ENCODE peak calls at places on chromosomes 7 and 10, in five cellular contexts. One of them, this sample, is unnamed.

GRCh38 chr7:41010967-41011366 is 691.9 kb downstream of the INHBA start:
- ATAC-seq in stimulated activated memory B cell treated with anti-CD40 and anti-IgM and Interleukin-4, amounts not matched to agents 10 μg/mL and 1 μg/mL and 100 μg/mL, for 72 hours: no peak
- ATAC-seq in heart left ventricle: peak; percentile 85
- ATAC-seq in foreskin keratinocyte: no peak
- ATAC-seq in right cardiac atrium: peak; percentile 22
- ATAC-seq in this sample: no peak

GRCh38 chr10:114649217-114649906 is 8.7 kb downstream of the ABLIM1 start:
- ATAC-seq in stimulated activated memory B cell treated with anti-CD40 and anti-IgM and Interleukin-4, amounts not matched to agents 10 μg/mL and 1 μg/mL and 100 μg/mL, for 72 hours: no peak
- ATAC-seq in heart left ventricle: peak; percentile 38
- ATAC-seq in foreskin keratinocyte: no peak
- ATAC-seq in right cardiac atrium: no peak
- ATAC-seq in this sample: no peak

GRCh38 chr7:20288036-20288435 is 42.7 kb upstream of the ITGB8 start:
- ATAC-seq in stimulated activated memory B cell treated with anti-CD40 and anti-IgM and Interleukin-4, amounts not matched to agents 10 μg/mL and 1 μg/mL and 100 μg/mL, for 72 hours: no peak
- ATAC-seq in heart left ventricle: no peak
- ATAC-seq in foreskin keratinocyte: no peak
- ATAC-seq in right cardiac atrium: no peak
- ATAC-seq in this sample: no peak

GRCh38 chr10:19788075-19788686 is 28.1 kb upstream of the PLXDC2 start:
- ATAC-seq in stimulated activated memory B cell treated with anti-CD40 and anti-IgM and Interleukin-4, amounts not matched to agents 10 μg/mL and 1 μg/mL and 100 μg/mL, for 72 hours: no peak
- ATAC-seq in heart left ventricle: no peak
- ATAC-seq in foreskin keratinocyte: peak; percentile 71
- ATAC-seq in right cardiac atrium: no peak
- ATAC-seq in this sample: no peak

GRCh38 chr10:132373241-132373955 is 23.6 kb upstream of the PWWP2B start:
- ATAC-seq in stimulated activated memory B cell treated with anti-CD40 and anti-IgM and Interleukin-4, amounts not matched to agents 10 μg/mL and 1 μg/mL and 100 μg/mL, for 72 hours: no peak
- ATAC-seq in heart left ventricle: no peak
- ATAC-seq in foreskin keratinocyte: peak; percentile 20
- ATAC-seq in right cardiac atrium: no peak
- ATAC-seq in this sample: no peak

GRCh38 chr10:16788125-16788524 is 29.1 kb downstream of the RSU1 start:
- ATAC-seq in stimulated activated memory B cell treated with anti-CD40 and anti-IgM and Interleukin-4, amounts not matched to agents 10 μg/mL and 1 μg/mL and 100 μg/mL, for 72 hours: peak; percentile 20
- ATAC-seq in heart left ventricle: no peak
- ATAC-seq in foreskin keratinocyte: no peak
- ATAC-seq in right cardiac atrium: no peak
- ATAC-seq in this sample: peak; percentile 75

GRCh38 chr7:26084418-26084817 is 67.6 kb upstream of the NFE2L3 start:
- ATAC-seq in stimulated activated memory B cell treated with anti-CD40 and anti-IgM and Interleukin-4, amounts not matched to agents 10 μg/mL and 1 μg/mL and 100 μg/mL, for 72 hours: no peak
- ATAC-seq in heart left ventricle: no peak
- ATAC-seq in foreskin keratinocyte: no peak
- ATAC-seq in right cardiac atrium: no peak
- ATAC-seq in this sample: no peak

GRCh38 chr10:120946497-120946896 is 95.3 kb downstream of the WDR11 start:
- ATAC-seq in stimulated activated memory B cell treated with anti-CD40 and anti-IgM and Interleukin-4, amounts not matched to agents 10 μg/mL and 1 μg/mL and 100 μg/mL, for 72 hours: no peak
- ATAC-seq in heart left ventricle: no peak
- ATAC-seq in foreskin keratinocyte: no peak
- ATAC-seq in right cardiac atrium: no peak
- ATAC-seq in this sample: no peak

GRCh38 chr10:131062621-131063260 is 248.8 kb downstream of the TCERG1L start:
- ATAC-seq in stimulated activated memory B cell treated with anti-CD40 and anti-IgM and Interleukin-4, amounts not matched to agents 10 μg/mL and 1 μg/mL and 100 μg/mL, for 72 hours: no peak
- ATAC-seq in heart left ventricle: no peak
- ATAC-seq in foreskin keratinocyte: no peak
- ATAC-seq in right cardiac atrium: no peak
- ATAC-seq in this sample: no peak

GRCh38 chr10:46298346-46299266 is 11.8 kb downstream of the ANTXRL start:
- ATAC-seq in stimulated activated memory B cell treated with anti-CD40 and anti-IgM and Interleukin-4, amounts not matched to agents 10 μg/mL and 1 μg/mL and 100 μg/mL, for 72 hours: no peak
- ATAC-seq in heart left ventricle: no peak
- ATAC-seq in foreskin keratinocyte: no peak
- ATAC-seq in right cardiac atrium: no peak
- ATAC-seq in this sample: no peak

GRCh38 chr7:5634107-5634950 is 147.1 kb downstream of the RNF216 start:
- ATAC-seq in stimulated activated memory B cell treated with anti-CD40 and anti-IgM and Interleukin-4, amounts not matched to agents 10 μg/mL and 1 μg/mL and 100 μg/mL, for 72 hours: peak; percentile 12
- ATAC-seq in heart left ventricle: peak; percentile 89
- ATAC-seq in foreskin keratinocyte: no peak
- ATAC-seq in right cardiac atrium: peak; percentile 83
- ATAC-seq in this sample: no peak

GRCh38 chr7:29146082-29146706 is at the start of gene CPVL:
- ATAC-seq in stimulated activated memory B cell treated with anti-CD40 and anti-IgM and Interleukin-4, amounts not matched to agents 10 μg/mL and 1 μg/mL and 100 μg/mL, for 72 hours: no peak
- ATAC-seq in heart left ventricle: peak; percentile 83
- ATAC-seq in foreskin keratinocyte: peak; percentile 65
- ATAC-seq in right cardiac atrium: peak; percentile 79
- ATAC-seq in this sample: no peak

GRCh38 chr7:29161226-29161625 is 14.9 kb upstream of the CPVL start:
- ATAC-seq in stimulated activated memory B cell treated with anti-CD40 and anti-IgM and Interleukin-4, amounts not matched to agents 10 μg/mL and 1 μg/mL and 100 μg/mL, for 72 hours: no peak
- ATAC-seq in heart left ventricle: no peak
- ATAC-seq in foreskin keratinocyte: no peak
- ATAC-seq in right cardiac atrium: no peak
- ATAC-seq in this sample: no peak

GRCh38 chr7:141045842-141046630 is 27.8 kb upstream of the TMEM178B start:
- ATAC-seq in stimulated activated memory B cell treated with anti-CD40 and anti-IgM and Interleukin-4, amounts not matched to agents 10 μg/mL and 1 μg/mL and 100 μg/mL, for 72 hours: no peak
- ATAC-seq in heart left ventricle: peak; percentile 87
- ATAC-seq in foreskin keratinocyte: no peak
- ATAC-seq in right cardiac atrium: no peak
- ATAC-seq in this sample: no peak

GRCh38 chr10:30047924-30048531 is 11.4 kb downstream of the JCAD start:
- ATAC-seq in stimulated activated memory B cell treated with anti-CD40 and anti-IgM and Interleukin-4, amounts not matched to agents 10 μg/mL and 1 μg/mL and 100 μg/mL, for 72 hours: peak; percentile 15
- ATAC-seq in heart left ventricle: no peak
- ATAC-seq in foreskin keratinocyte: no peak
- ATAC-seq in right cardiac atrium: no peak
- ATAC-seq in this sample: peak; percentile 18

GRCh38 chr7:94297397-94297838 is 97.3 kb upstream of the COL1A2 start:
- ATAC-seq in stimulated activated memory B cell treated with anti-CD40 and anti-IgM and Interleukin-4, amounts not matched to agents 10 μg/mL and 1 μg/mL and 100 μg/mL, for 72 hours: no peak
- ATAC-seq in heart left ventricle: peak; percentile 76
- ATAC-seq in foreskin keratinocyte: peak; percentile 61
- ATAC-seq in right cardiac atrium: peak; percentile 82
- ATAC-seq in this sample: no peak

GRCh38 chr10:129233351-129234148 is 233.5 kb upstream of the MGMT start:
- ATAC-seq in stimulated activated memory B cell treated with anti-CD40 and anti-IgM and Interleukin-4, amounts not matched to agents 10 μg/mL and 1 μg/mL and 100 μg/mL, for 72 hours: peak; percentile 32
- ATAC-seq in heart left ventricle: no peak
- ATAC-seq in foreskin keratinocyte: no peak
- ATAC-seq in right cardiac atrium: no peak
- ATAC-seq in this sample: no peak

GRCh38 chr10:21607907-21608306 is 73.9 kb downstream of the MLLT10 start:
- ATAC-seq in stimulated activated memory B cell treated with anti-CD40 and anti-IgM and Interleukin-4, amounts not matched to agents 10 μg/mL and 1 μg/mL and 100 μg/mL, for 72 hours: no peak
- ATAC-seq in heart left ventricle: no peak
- ATAC-seq in foreskin keratinocyte: no peak
- ATAC-seq in right cardiac atrium: no peak
- ATAC-seq in this sample: no peak

GRCh38 chr7:132080967-132081668 is 495.2 kb downstream of the PLXNA4 start:
- ATAC-seq in stimulated activated memory B cell treated with anti-CD40 and anti-IgM and Interleukin-4, amounts not matched to agents 10 μg/mL and 1 μg/mL and 100 μg/mL, for 72 hours: no peak
- ATAC-seq in heart left ventricle: peak; percentile 36
- ATAC-seq in foreskin keratinocyte: no peak
- ATAC-seq in right cardiac atrium: peak; percentile 84
- ATAC-seq in this sample: no peak

GRCh38 chr7:47454066-47454950 is 127.6 kb downstream of the TNS3 start:
- ATAC-seq in stimulated activated memory B cell treated with anti-CD40 and anti-IgM and Interleukin-4, amounts not matched to agents 10 μg/mL and 1 μg/mL and 100 μg/mL, for 72 hours: no peak
- ATAC-seq in heart left ventricle: no peak
- ATAC-seq in foreskin keratinocyte: no peak
- ATAC-seq in right cardiac atrium: no peak
- ATAC-seq in this sample: no peak

GRCh38 chr7:102170417-102170970 is 116.2 kb upstream of the SH2B2 start:
- ATAC-seq in stimulated activated memory B cell treated with anti-CD40 and anti-IgM and Interleukin-4, amounts not matched to agents 10 μg/mL and 1 μg/mL and 100 μg/mL, for 72 hours: no peak
- ATAC-seq in heart left ventricle: peak; percentile 56
- ATAC-seq in foreskin keratinocyte: no peak
- ATAC-seq in right cardiac atrium: peak; percentile 47
- ATAC-seq in this sample: no peak

GRCh38 chr7:53418834-53419482 is 383.5 kb downstream of the POM121L12 start:
- ATAC-seq in stimulated activated memory B cell treated with anti-CD40 and anti-IgM and Interleukin-4, amounts not matched to agents 10 μg/mL and 1 μg/mL and 100 μg/mL, for 72 hours: no peak
- ATAC-seq in heart left ventricle: no peak
- ATAC-seq in foreskin keratinocyte: no peak
- ATAC-seq in right cardiac atrium: no peak
- ATAC-seq in this sample: no peak

GRCh38 chr10:35795131-35795819 is 153.2 kb upstream of the FZD8 start:
- ATAC-seq in stimulated activated memory B cell treated with anti-CD40 and anti-IgM and Interleukin-4, amounts not matched to agents 10 μg/mL and 1 μg/mL and 100 μg/mL, for 72 hours: peak; percentile 16
- ATAC-seq in heart left ventricle: peak; percentile 32
- ATAC-seq in foreskin keratinocyte: peak; percentile 51
- ATAC-seq in right cardiac atrium: peak; percentile 79
- ATAC-seq in this sample: no peak

GRCh38 chr7:118057404-118057803 is 126.6 kb upstream of the LSM8 start:
- ATAC-seq in stimulated activated memory B cell treated with anti-CD40 and anti-IgM and Interleukin-4, amounts not matched to agents 10 μg/mL and 1 μg/mL and 100 μg/mL, for 72 hours: no peak
- ATAC-seq in heart left ventricle: no peak
- ATAC-seq in foreskin keratinocyte: peak; percentile 91
- ATAC-seq in right cardiac atrium: no peak
- ATAC-seq in this sample: peak; percentile 76

GRCh38 chr10:24462340-24462739 is 253.4 kb downstream of the KIAA1217 start:
- ATAC-seq in stimulated activated memory B cell treated with anti-CD40 and anti-IgM and Interleukin-4, amounts not matched to agents 10 μg/mL and 1 μg/mL and 100 μg/mL, for 72 hours: no peak
- ATAC-seq in heart left ventricle: peak; percentile 23
- ATAC-seq in foreskin keratinocyte: no peak
- ATAC-seq in right cardiac atrium: no peak
- ATAC-seq in this sample: no peak

GRCh38 chr10:129244757-129245156 is 222.3 kb upstream of the MGMT start:
- ATAC-seq in stimulated activated memory B cell treated with anti-CD40 and anti-IgM and Interleukin-4, amounts not matched to agents 10 μg/mL and 1 μg/mL and 100 μg/mL, for 72 hours: no peak
- ATAC-seq in heart left ventricle: no peak
- ATAC-seq in foreskin keratinocyte: no peak
- ATAC-seq in right cardiac atrium: peak; percentile 87
- ATAC-seq in this sample: no peak

GRCh38 chr7:143407296-143408246 is 1.1 kb downstream of the EPHA1 start:
- ATAC-seq in stimulated activated memory B cell treated with anti-CD40 and anti-IgM and Interleukin-4, amounts not matched to agents 10 μg/mL and 1 μg/mL and 100 μg/mL, for 72 hours: no peak
- ATAC-seq in heart left ventricle: no peak
- ATAC-seq in foreskin keratinocyte: peak; percentile 16
- ATAC-seq in right cardiac atrium: no peak
- ATAC-seq in this sample: peak; percentile 57

GRCh38 chr7:157396316-157397035 is 59.7 kb downstream of the DNAJB6 start:
- ATAC-seq in stimulated activated memory B cell treated with anti-CD40 and anti-IgM and Interleukin-4, amounts not matched to agents 10 μg/mL and 1 μg/mL and 100 μg/mL, for 72 hours: no peak
- ATAC-seq in heart left ventricle: no peak
- ATAC-seq in foreskin keratinocyte: no peak
- ATAC-seq in right cardiac atrium: no peak
- ATAC-seq in this sample: no peak

GRCh38 chr10:47299989-47300931 is at the start of gene GDF10:
- ATAC-seq in stimulated activated memory B cell treated with anti-CD40 and anti-IgM and Interleukin-4, amounts not matched to agents 10 μg/mL and 1 μg/mL and 100 μg/mL, for 72 hours: peak; percentile 24
- ATAC-seq in heart left ventricle: no peak
- ATAC-seq in foreskin keratinocyte: no peak
- ATAC-seq in right cardiac atrium: peak; percentile 35
- ATAC-seq in this sample: peak; percentile 16

GRCh38 chr10:103852856-103853255 is 2.5 kb downstream of the SH3PXD2A start:
- ATAC-seq in stimulated activated memory B cell treated with anti-CD40 and anti-IgM and Interleukin-4, amounts not matched to agents 10 μg/mL and 1 μg/mL and 100 μg/mL, for 72 hours: no peak
- ATAC-seq in heart left ventricle: peak; percentile 22
- ATAC-seq in foreskin keratinocyte: no peak
- ATAC-seq in right cardiac atrium: peak; percentile 15
- ATAC-seq in this sample: no peak

GRCh38 chr7:44228571-44229350 is 28.0 kb downstream of the YKT6 start:
- ATAC-seq in stimulated activated memory B cell treated with anti-CD40 and anti-IgM and Interleukin-4, amounts not matched to agents 10 μg/mL and 1 μg/mL and 100 μg/mL, for 72 hours: no peak
- ATAC-seq in heart left ventricle: no peak
- ATAC-seq in foreskin keratinocyte: no peak
- ATAC-seq in right cardiac atrium: no peak
- ATAC-seq in this sample: no peak

GRCh38 chr10:88851706-88852105 is at the start of gene ANKRD22:
- ATAC-seq in stimulated activated memory B cell treated with anti-CD40 and anti-IgM and Interleukin-4, amounts not matched to agents 10 μg/mL and 1 μg/mL and 100 μg/mL, for 72 hours: no peak
- ATAC-seq in heart left ventricle: peak; percentile 41
- ATAC-seq in foreskin keratinocyte: peak; percentile 99
- ATAC-seq in right cardiac atrium: peak; percentile 83
- ATAC-seq in this sample: no peak

GRCh38 chr10:105161149-105161548 is 520.1 kb downstream of the SORCS3 start:
- ATAC-seq in stimulated activated memory B cell treated with anti-CD40 and anti-IgM and Interleukin-4, amounts not matched to agents 10 μg/mL and 1 μg/mL and 100 μg/mL, for 72 hours: no peak
- ATAC-seq in heart left ventricle: no peak
- ATAC-seq in foreskin keratinocyte: no peak
- ATAC-seq in right cardiac atrium: no peak
- ATAC-seq in this sample: no peak

GRCh38 chr7:28091190-28091589 is 89.4 kb downstream of the JAZF1 start:
- ATAC-seq in stimulated activated memory B cell treated with anti-CD40 and anti-IgM and Interleukin-4, amounts not matched to agents 10 μg/mL and 1 μg/mL and 100 μg/mL, for 72 hours: no peak
- ATAC-seq in heart left ventricle: no peak
- ATAC-seq in foreskin keratinocyte: no peak
- ATAC-seq in right cardiac atrium: no peak
- ATAC-seq in this sample: no peak

GRCh38 chr10:29731760-29732159 is 97.0 kb upstream of the SVIL start:
- ATAC-seq in stimulated activated memory B cell treated with anti-CD40 and anti-IgM and Interleukin-4, amounts not matched to agents 10 μg/mL and 1 μg/mL and 100 μg/mL, for 72 hours: no peak
- ATAC-seq in heart left ventricle: no peak
- ATAC-seq in foreskin keratinocyte: no peak
- ATAC-seq in right cardiac atrium: no peak
- ATAC-seq in this sample: no peak

GRCh38 chr7:29955075-29955792 is 34.4 kb downstream of the SCRN1 start:
- ATAC-seq in stimulated activated memory B cell treated with anti-CD40 and anti-IgM and Interleukin-4, amounts not matched to agents 10 μg/mL and 1 μg/mL and 100 μg/mL, for 72 hours: no peak
- ATAC-seq in heart left ventricle: peak; percentile 80
- ATAC-seq in foreskin keratinocyte: no peak
- ATAC-seq in right cardiac atrium: no peak
- ATAC-seq in this sample: no peak

GRCh38 chr10:48574817-48575380 is 30.0 kb downstream of the ARHGAP22 start:
- ATAC-seq in stimulated activated memory B cell treated with anti-CD40 and anti-IgM and Interleukin-4, amounts not matched to agents 10 μg/mL and 1 μg/mL and 100 μg/mL, for 72 hours: peak; percentile 69
- ATAC-seq in heart left ventricle: no peak
- ATAC-seq in foreskin keratinocyte: no peak
- ATAC-seq in right cardiac atrium: no peak
- ATAC-seq in this sample: no peak

GRCh38 chr7:34916267-34916666 is 121.0 kb downstream of the DPY19L1 start:
- ATAC-seq in stimulated activated memory B cell treated with anti-CD40 and anti-IgM and Interleukin-4, amounts not matched to agents 10 μg/mL and 1 μg/mL and 100 μg/mL, for 72 hours: no peak
- ATAC-seq in heart left ventricle: no peak
- ATAC-seq in foreskin keratinocyte: no peak
- ATAC-seq in right cardiac atrium: no peak
- ATAC-seq in this sample: no peak